ENCODE peak calls at places on chromosome 9, in eight cellular contexts. E is endothelial cell; W is iris pigment epithelial cell; Q is left ventricle myocardium inferior; F is activated B cell treated with CpG ODN at 0.5 μM for 24 hours; T is nucleus accumbens; J is activated naive CD8-positive, alpha-beta T cell treated with anti-CD3 and anti-CD28 coated beads, Interleukin-2, amount 50 U/mL, for 24 hours; H is KBM-7. K is an unnamed sample.

GRCh38 chr9:78030553-78031270 is 899 bp downstream of the GNAQ start:
- DNase-seq in T (peak), W (peak), Q (peak), E (peak), F (peak), H (peak), J (peak), K (peak)

GRCh38 chr9:101353683-101354082 is 31.1 kb downstream of the BAAT start:
- DNase-seq in J (no peak), F (no peak), Q (no peak), W (no peak), H (no peak), E (no peak), T (no peak), K (no peak)

GRCh38 chr9:35295369-35296036 is 133.7 kb downstream of the UNC13B start:
- DNase-seq in T (no peak), W (no peak), F (no peak), H (no peak), Q (no peak), J (no peak), E (no peak), K (no peak)

GRCh38 chr9:5549671-5550650 is 39.6 kb downstream of the PDCD1LG2 start:
- DNase-seq in J (no peak), T (no peak), H (no peak), F (no peak), E (no peak), W (peak), Q (no peak), K (no peak)

GRCh38 chr9:20292002-20292401 is 330.3 kb downstream of the MLLT3 start:
- DNase-seq in Q (no peak), J (no peak), W (peak), E (no peak), F (no peak), H (no peak), T (no peak), K (no peak)

GRCh38 chr9:94490465-94490864 is 64.4 kb upstream of the PCAT7 start:
- DNase-seq in H (peak), W (peak), F (no peak), J (no peak), E (peak), T (no peak), Q (no peak), K (no peak)

GRCh38 chr9:23630488-23630887 is 195.6 kb downstream of the ELAVL2 start:
- DNase-seq in Q (no peak), J (no peak), T (no peak), E (no peak), H (no peak), W (no peak), F (no peak), K (no peak)

GRCh38 chr9:93093449-93094293 is 2.3 kb upstream of the CARD19 start:
- DNase-seq in J (no peak), Q (no peak), H (peak), E (no peak), T (no peak), F (no peak), W (no peak), K (no peak)

GRCh38 chr9:27499481-27499880 is 24.6 kb upstream of the IFNK start:
- DNase-seq in W (peak), T (no peak), H (peak), J (no peak), Q (no peak), F (no peak), E (no peak), K (no peak)

GRCh38 chr9:85269811-85270210 is 471.9 kb downstream of the AGTPBP1 start:
- DNase-seq in W (no peak), T (no peak), H (no peak), J (no peak), F (no peak), Q (no peak), E (no peak), K (no peak)

GRCh38 chr9:127130661-127131538 is 8.5 kb upstream of the ANGPTL2 start:
- DNase-seq in H (no peak), E (no peak), Q (peak), F (no peak), W (peak), T (peak), J (no peak), K (no peak)

GRCh38 chr9:133834080-133834976 is 96.2 kb upstream of the SARDH start:
- DNase-seq in W (no peak), F (no peak), Q (no peak), E (no peak), T (no peak), J (no peak), H (no peak), K (no peak)

GRCh38 chr9:4021621-4022213 is 278.2 kb downstream of the GLIS3 start:
- DNase-seq in W (no peak), J (no peak), F (no peak), E (no peak), T (no peak), Q (no peak), H (no peak), K (no peak)

GRCh38 chr9:108779506-108779905 is 76.3 kb downstream of the ACTL7B start:
- DNase-seq in W (no peak), H (no peak), E (no peak), Q (no peak), T (peak), J (no peak), F (no peak), K (no peak)

GRCh38 chr9:21465859-21466518 is 16.1 kb downstream of the IFNE start:
- DNase-seq in H (peak), W (peak), J (no peak), E (peak), Q (no peak), T (no peak), F (no peak), K (no peak)

GRCh38 chr9:15310448-15310847 is 3.4 kb upstream of the TTC39B start:
- DNase-seq in J (no peak), W (no peak), E (no peak), F (no peak), H (no peak), T (no peak), Q (no peak), K (no peak)

GRCh38 chr9:134325813-134326753 is at the start of gene RXRA:
- DNase-seq in T (peak), F (peak), J (peak), Q (peak), W (peak), E (peak), H (peak), K (peak)

GRCh38 chr9:35664531-35665470 is at the start of gene ARHGEF39:
- DNase-seq in T (peak), W (peak), E (peak), F (peak), Q (peak), J (peak), H (peak), K (peak)

GRCh38 chr9:137317021-137317978 is 15.2 kb upstream of the NRARP start:
- DNase-seq in W (no peak), E (peak), Q (peak), T (no peak), J (no peak), H (no peak), F (no peak), K (no peak)

GRCh38 chr9:35114113-35114847 is 1.4 kb downstream of the ATOSB start:
- DNase-seq in J (peak), W (peak), T (peak), Q (peak), H (peak), F (no peak), E (peak), K (no peak)

K was measured in progenitor cell of endocrine pancreas.